ENCODE peak calls at places on chromosomes 7 and 10, in eight cellular contexts. One of them, this sample, is unnamed. For H3K27me3 and H3K4me1, the result is how much of the 10 kb centered on the place peaks cover.

GRCh38 chr7:101486056-101486763 is 123.5 kb downstream of the COL26A1 start:
- DNase-seq in adipocyte: peak
- DNase-seq in IMR-90: no peak
- DNase-seq in right lobe of liver: no peak
- DNase-seq in heart left ventricle: no peak
- DNase-seq in esophagus muscularis mucosa: no peak
- DNase-seq in suprapubic skin: no peak
- DNase-seq in left ventricle myocardium inferior: no peak
- DNase-seq in this sample: no peak

GRCh38 chr7:79298145-79298760 is 155.2 kb downstream of the MAGI2 start:
- DNase-seq in adipocyte: peak
- DNase-seq in IMR-90: peak
- DNase-seq in right lobe of liver: no peak
- DNase-seq in heart left ventricle: no peak
- DNase-seq in esophagus muscularis mucosa: no peak
- DNase-seq in suprapubic skin: no peak
- DNase-seq in left ventricle myocardium inferior: no peak
- DNase-seq in this sample: no peak

GRCh38 chr10:103627893-103628292 is 134.4 kb downstream of the NEURL1 start:
- DNase-seq in adipocyte: no peak
- DNase-seq in IMR-90: no peak
- DNase-seq in right lobe of liver: no peak
- DNase-seq in heart left ventricle: no peak
- DNase-seq in esophagus muscularis mucosa: no peak
- DNase-seq in suprapubic skin: no peak
- DNase-seq in left ventricle myocardium inferior: no peak
- DNase-seq in this sample: no peak

GRCh38 chr7:134686782-134687181 is 40.1 kb downstream of the BPGM start:
- DNase-seq in adipocyte: peak
- DNase-seq in IMR-90: peak
- DNase-seq in right lobe of liver: no peak
- DNase-seq in heart left ventricle: no peak
- DNase-seq in esophagus muscularis mucosa: no peak
- DNase-seq in suprapubic skin: no peak
- DNase-seq in left ventricle myocardium inferior: no peak
- DNase-seq in this sample: no peak

GRCh38 chr10:102342958-102343357 is 52.5 kb upstream of the NFKB2 start:
- DNase-seq in adipocyte: peak
- DNase-seq in IMR-90: peak
- DNase-seq in right lobe of liver: no peak
- DNase-seq in heart left ventricle: no peak
- DNase-seq in esophagus muscularis mucosa: no peak
- DNase-seq in suprapubic skin: no peak
- DNase-seq in left ventricle myocardium inferior: no peak
- DNase-seq in this sample: no peak

GRCh38 chr7:76315372-76315771 is 12.9 kb downstream of the HSPB1 start:
- DNase-seq in adipocyte: no peak
- DNase-seq in IMR-90: no peak
- DNase-seq in right lobe of liver: no peak
- DNase-seq in heart left ventricle: no peak
- DNase-seq in esophagus muscularis mucosa: no peak
- DNase-seq in suprapubic skin: no peak
- DNase-seq in left ventricle myocardium inferior: no peak
- DNase-seq in this sample: peak

GRCh38 chr10:34479520-34480179 is 335.4 kb downstream of the PARD3 start:
- DNase-seq in adipocyte: no peak
- DNase-seq in IMR-90: no peak
- DNase-seq in right lobe of liver: no peak
- DNase-seq in heart left ventricle: no peak
- DNase-seq in esophagus muscularis mucosa: no peak
- DNase-seq in suprapubic skin: no peak
- DNase-seq in left ventricle myocardium inferior: no peak
- DNase-seq in this sample: no peak

GRCh38 chr7:65609131-65609530 is 235.5 kb downstream of the ZNF92 start:
- DNase-seq in adipocyte: no peak
- DNase-seq in IMR-90: no peak
- DNase-seq in right lobe of liver: no peak
- DNase-seq in heart left ventricle: no peak
- DNase-seq in esophagus muscularis mucosa: no peak
- DNase-seq in suprapubic skin: no peak
- DNase-seq in left ventricle myocardium inferior: no peak
- DNase-seq in this sample: no peak

GRCh38 chr10:117830832-117831231 is 215.9 kb downstream of the RAB11FIP2 start:
- DNase-seq in adipocyte: no peak
- DNase-seq in IMR-90: no peak
- DNase-seq in right lobe of liver: no peak
- DNase-seq in heart left ventricle: no peak
- DNase-seq in esophagus muscularis mucosa: no peak
- DNase-seq in suprapubic skin: no peak
- DNase-seq in left ventricle myocardium inferior: no peak
- DNase-seq in this sample: no peak

DNA sequence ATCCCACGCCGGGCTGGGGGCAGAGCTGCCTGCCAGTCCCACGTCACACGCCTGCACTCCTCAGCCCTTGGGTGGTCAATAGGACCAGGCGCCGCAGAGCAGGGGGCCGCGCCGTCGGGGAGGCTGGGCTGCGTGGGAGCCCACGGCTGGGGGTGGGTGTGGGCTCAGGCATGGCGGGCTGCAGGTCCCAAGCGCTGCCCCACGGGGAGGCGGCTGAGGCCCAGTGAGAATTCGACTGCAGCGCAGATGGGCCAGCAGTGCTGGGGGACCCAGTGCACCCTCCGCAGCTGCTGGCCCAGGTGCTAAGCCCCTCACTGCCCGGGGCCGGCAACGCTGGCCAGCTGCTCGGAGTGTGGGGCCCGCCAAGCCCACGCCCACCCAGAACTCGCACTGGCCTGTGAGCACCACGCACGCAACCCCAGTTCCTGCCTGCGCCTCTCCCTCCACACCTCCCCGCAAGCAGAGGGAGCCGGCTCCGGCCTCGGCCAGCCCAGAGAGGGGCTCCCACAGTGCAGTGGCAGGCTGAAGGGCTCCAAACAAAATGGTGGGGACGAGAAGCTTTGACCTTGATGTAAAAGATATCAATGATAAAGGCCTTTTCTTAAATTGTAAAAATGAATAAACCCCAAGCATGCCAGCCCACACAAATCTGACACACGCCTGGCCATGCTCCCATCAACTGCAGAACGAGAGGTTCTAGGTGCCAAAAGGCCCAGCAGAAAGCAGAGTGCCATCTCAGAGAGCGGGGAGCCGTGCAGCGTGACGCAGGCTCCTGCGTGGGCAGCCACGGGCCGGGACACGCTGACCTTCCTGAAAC is 255.5 kb downstream of the MAD1L1 start:
- DNase-seq in adipocyte: no peak
- DNase-seq in IMR-90: no peak
- DNase-seq in right lobe of liver: peak
- DNase-seq in heart left ventricle: no peak
- DNase-seq in esophagus muscularis mucosa: no peak
- DNase-seq in suprapubic skin: no peak
- DNase-seq in left ventricle myocardium inferior: no peak
- DNase-seq in this sample: peak
- H3K27me3 ChIP-seq in adipocyte: under half
- H3K27me3 ChIP-seq in IMR-90: under half
- H3K27me3 ChIP-seq in right lobe of liver: under half
- H3K27me3 ChIP-seq in heart left ventricle: under half
- H3K27me3 ChIP-seq in esophagus muscularis mucosa: under half
- H3K27me3 ChIP-seq in suprapubic skin: under half
- H3K27me3 ChIP-seq in left ventricle myocardium inferior: under half
- H3K27me3 ChIP-seq in this sample: under half

GRCh38 chr10:22690158-22690557 is 24.2 kb downstream of the PIP4K2A start:
- DNase-seq in adipocyte: no peak
- DNase-seq in IMR-90: no peak
- DNase-seq in right lobe of liver: no peak
- DNase-seq in heart left ventricle: no peak
- DNase-seq in esophagus muscularis mucosa: no peak
- DNase-seq in suprapubic skin: no peak
- DNase-seq in left ventricle myocardium inferior: no peak
- DNase-seq in this sample: no peak
- H3K4me1 ChIP-seq in adipocyte: under half
- H3K4me1 ChIP-seq in IMR-90: under half
- H3K4me1 ChIP-seq in right lobe of liver: under half
- H3K4me1 ChIP-seq in heart left ventricle: under half
- H3K4me1 ChIP-seq in esophagus muscularis mucosa: under half
- H3K4me1 ChIP-seq in suprapubic skin: under half
- H3K4me1 ChIP-seq in left ventricle myocardium inferior: under half
- H3K4me1 ChIP-seq in this sample: under half

GRCh38 chr10:71185209-71185608 is 27.2 kb upstream of the UNC5B start:
- DNase-seq in adipocyte: no peak
- DNase-seq in IMR-90: no peak
- DNase-seq in right lobe of liver: no peak
- DNase-seq in heart left ventricle: no peak
- DNase-seq in esophagus muscularis mucosa: no peak
- DNase-seq in suprapubic skin: no peak
- DNase-seq in left ventricle myocardium inferior: no peak
- DNase-seq in this sample: no peak
- H3K27me3 ChIP-seq in adipocyte: half or more
- H3K27me3 ChIP-seq in IMR-90: under half
- H3K27me3 ChIP-seq in right lobe of liver: under half
- H3K27me3 ChIP-seq in heart left ventricle: under half
- H3K27me3 ChIP-seq in esophagus muscularis mucosa: under half
- H3K27me3 ChIP-seq in suprapubic skin: under half
- H3K27me3 ChIP-seq in left ventricle myocardium inferior: under half
- H3K27me3 ChIP-seq in this sample: under half

DNA sequence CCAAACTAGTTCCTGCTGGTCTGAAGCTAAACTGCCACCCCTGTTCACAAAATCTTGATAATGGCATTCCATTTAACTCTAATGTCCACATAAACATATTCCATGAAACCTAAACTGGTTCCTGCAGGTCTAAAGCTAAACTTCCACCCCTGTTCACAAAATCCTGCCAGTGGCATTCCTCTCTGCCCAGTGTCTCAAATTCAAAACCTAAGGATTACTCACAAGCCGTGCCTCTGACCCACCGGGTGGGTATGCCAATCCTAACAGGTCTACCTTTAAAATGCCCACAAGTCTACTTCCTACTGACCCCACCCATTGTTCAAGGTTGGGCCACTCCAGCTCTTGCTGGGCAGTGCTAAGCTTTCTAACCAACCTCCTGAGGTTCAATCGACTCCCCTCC is 87.9 kb downstream of the TNS3 start:
- DNase-seq in adipocyte: peak
- DNase-seq in IMR-90: no peak
- DNase-seq in right lobe of liver: no peak
- DNase-seq in heart left ventricle: no peak
- DNase-seq in esophagus muscularis mucosa: no peak
- DNase-seq in suprapubic skin: no peak
- DNase-seq in left ventricle myocardium inferior: no peak
- DNase-seq in this sample: no peak
- H3K4me1 ChIP-seq in adipocyte: under half
- H3K4me1 ChIP-seq in IMR-90: under half
- H3K4me1 ChIP-seq in right lobe of liver: under half
- H3K4me1 ChIP-seq in heart left ventricle: half or more
- H3K4me1 ChIP-seq in esophagus muscularis mucosa: under half
- H3K4me1 ChIP-seq in suprapubic skin: under half
- H3K4me1 ChIP-seq in left ventricle myocardium inferior: half or more
- H3K4me1 ChIP-seq in this sample: half or more

GRCh38 chr7:12571691-12572090 is 1.2 kb downstream of the SCIN start:
- DNase-seq in adipocyte: peak
- DNase-seq in IMR-90: no peak
- DNase-seq in right lobe of liver: no peak
- DNase-seq in heart left ventricle: no peak
- DNase-seq in esophagus muscularis mucosa: no peak
- DNase-seq in suprapubic skin: no peak
- DNase-seq in left ventricle myocardium inferior: no peak
- DNase-seq in this sample: no peak

GRCh38 chr7:12567015-12567414 is 3.5 kb upstream of the SCIN start:
- DNase-seq in adipocyte: no peak
- DNase-seq in IMR-90: no peak
- DNase-seq in right lobe of liver: no peak
- DNase-seq in heart left ventricle: no peak
- DNase-seq in esophagus muscularis mucosa: no peak
- DNase-seq in suprapubic skin: no peak
- DNase-seq in left ventricle myocardium inferior: no peak
- DNase-seq in this sample: no peak

GRCh38 chr7:12570148-12570528 is 382 bp upstream of the SCIN start:
- DNase-seq in adipocyte: peak
- DNase-seq in IMR-90: no peak
- DNase-seq in right lobe of liver: no peak
- DNase-seq in heart left ventricle: no peak
- DNase-seq in esophagus muscularis mucosa: no peak
- DNase-seq in suprapubic skin: no peak
- DNase-seq in left ventricle myocardium inferior: no peak
- DNase-seq in this sample: peak

GRCh38 chr7:12570529-12571461 is at the start of gene SCIN:
- DNase-seq in adipocyte: peak
- DNase-seq in IMR-90: no peak
- DNase-seq in right lobe of liver: peak
- DNase-seq in heart left ventricle: no peak
- DNase-seq in esophagus muscularis mucosa: no peak
- DNase-seq in suprapubic skin: no peak
- DNase-seq in left ventricle myocardium inferior: peak
- DNase-seq in this sample: peak

DNA sequence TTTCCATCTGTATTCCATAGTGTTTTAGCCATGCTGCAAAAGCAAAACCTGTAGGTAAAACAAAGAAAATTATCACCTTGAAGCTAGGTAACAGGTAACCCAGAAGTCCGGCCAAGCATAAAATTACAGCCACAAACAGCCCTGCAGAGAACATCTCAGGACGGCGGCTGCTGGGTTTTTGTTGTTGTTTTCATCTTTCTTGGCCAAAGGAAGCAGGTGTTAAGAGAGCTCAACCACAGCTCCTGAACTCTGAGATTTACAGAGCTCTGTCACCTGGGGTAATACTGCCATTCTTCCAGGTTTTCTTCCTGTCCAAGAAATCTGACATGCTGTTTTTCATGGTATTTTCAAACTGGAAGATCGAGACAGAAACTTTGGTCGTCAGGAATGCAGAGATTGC is 847 bp upstream of the SCIN start:
- DNase-seq in adipocyte: no peak
- DNase-seq in IMR-90: no peak
- DNase-seq in right lobe of liver: no peak
- DNase-seq in heart left ventricle: no peak
- DNase-seq in esophagus muscularis mucosa: no peak
- DNase-seq in suprapubic skin: no peak
- DNase-seq in left ventricle myocardium inferior: no peak
- DNase-seq in this sample: no peak
- H3K27me3 ChIP-seq in adipocyte: under half
- H3K27me3 ChIP-seq in IMR-90: under half
- H3K27me3 ChIP-seq in right lobe of liver: under half
- H3K27me3 ChIP-seq in heart left ventricle: under half
- H3K27me3 ChIP-seq in esophagus muscularis mucosa: under half
- H3K27me3 ChIP-seq in suprapubic skin: under half
- H3K27me3 ChIP-seq in left ventricle myocardium inferior: half or more
- H3K27me3 ChIP-seq in this sample: under half

GRCh38 chr10:14652816-14653215 is 121.9 kb downstream of the FAM107B start:
- DNase-seq in adipocyte: no peak
- DNase-seq in IMR-90: no peak
- DNase-seq in right lobe of liver: no peak
- DNase-seq in heart left ventricle: no peak
- DNase-seq in esophagus muscularis mucosa: no peak
- DNase-seq in suprapubic skin: no peak
- DNase-seq in left ventricle myocardium inferior: no peak
- DNase-seq in this sample: no peak
- H3K4me1 ChIP-seq in adipocyte: under half
- H3K4me1 ChIP-seq in IMR-90: under half
- H3K4me1 ChIP-seq in right lobe of liver: under half
- H3K4me1 ChIP-seq in heart left ventricle: under half
- H3K4me1 ChIP-seq in esophagus muscularis mucosa: under half
- H3K4me1 ChIP-seq in suprapubic skin: under half
- H3K4me1 ChIP-seq in left ventricle myocardium inferior: under half
- H3K4me1 ChIP-seq in this sample: under half

GRCh38 chr10:49135575-49136313 is 1.9 kb upstream of the FAM170B start:
- DNase-seq in adipocyte: no peak
- DNase-seq in IMR-90: peak
- DNase-seq in right lobe of liver: no peak
- DNase-seq in heart left ventricle: no peak
- DNase-seq in esophagus muscularis mucosa: no peak
- DNase-seq in suprapubic skin: no peak
- DNase-seq in left ventricle myocardium inferior: no peak
- DNase-seq in this sample: no peak
- H3K27me3 ChIP-seq in adipocyte: under half
- H3K27me3 ChIP-seq in IMR-90: under half
- H3K27me3 ChIP-seq in right lobe of liver: under half
- H3K27me3 ChIP-seq in heart left ventricle: under half
- H3K27me3 ChIP-seq in esophagus muscularis mucosa: under half
- H3K27me3 ChIP-seq in suprapubic skin: under half
- H3K27me3 ChIP-seq in left ventricle myocardium inferior: under half
- H3K27me3 ChIP-seq in this sample: under half